ENCODE peak calls at places on chromosomes 16 and 17, in four cellular contexts. One of them, this sample, is unnamed.

GRCh38 chr17:50262001-50262794 is 12.1 kb upstream of the TMEM92 start:
- DNase-seq in heart left ventricle: no peak
- DNase-seq in endothelial cell of umbilical vein: no peak
- DNase-seq in AG09309: no peak
- DNase-seq in this sample: no peak

GRCh38 chr16:27238016-27238587 is 30.5 kb downstream of the NSMCE1 start:
- DNase-seq in heart left ventricle: peak
- DNase-seq in AG09309: no peak
- DNase-seq in endothelial cell of umbilical vein: peak
- DNase-seq in this sample: no peak

GRCh38 chr16:66478733-66479511 is 51.8 kb downstream of the BEAN1 start:
- DNase-seq in heart left ventricle: peak
- DNase-seq in AG09309: no peak
- DNase-seq in endothelial cell of umbilical vein: peak
- DNase-seq in this sample: no peak

GRCh38 chr17:82064433-82065192 is 991 bp downstream of the DUS1L start:
- DNase-seq in AG09309: no peak
- DNase-seq in endothelial cell of umbilical vein: no peak
- DNase-seq in heart left ventricle: no peak
- DNase-seq in this sample: no peak

GRCh38 chr16:67158637-67159600 is 790 bp downstream of the TRADD start:
- DNase-seq in endothelial cell of umbilical vein: no peak
- DNase-seq in AG09309: no peak
- DNase-seq in heart left ventricle: no peak
- DNase-seq in this sample: no peak

GRCh38 chr16:84884311-84885023 is 64.7 kb downstream of the CRISPLD2 start:
- DNase-seq in endothelial cell of umbilical vein: peak
- DNase-seq in heart left ventricle: no peak
- DNase-seq in AG09309: no peak
- DNase-seq in this sample: no peak

GRCh38 chr17:60827920-60828319 is 150.3 kb downstream of the BCAS3 start:
- DNase-seq in AG09309: peak
- DNase-seq in heart left ventricle: no peak
- DNase-seq in endothelial cell of umbilical vein: no peak
- DNase-seq in this sample: no peak

GRCh38 chr16:49473773-49474172 is 100.2 kb downstream of the C16orf78 start:
- DNase-seq in AG09309: no peak
- DNase-seq in endothelial cell of umbilical vein: no peak
- DNase-seq in heart left ventricle: no peak
- DNase-seq in this sample: no peak

GRCh38 chr16:78142784-78143183 is 43.3 kb downstream of the WWOX start:
- DNase-seq in heart left ventricle: no peak
- DNase-seq in AG09309: no peak
- DNase-seq in endothelial cell of umbilical vein: peak
- DNase-seq in this sample: no peak

GRCh38 chr17:64081802-64082799 is 47.8 kb downstream of the ERN1 start:
- DNase-seq in AG09309: peak
- DNase-seq in endothelial cell of umbilical vein: peak
- DNase-seq in heart left ventricle: no peak
- DNase-seq in this sample: peak

GRCh38 chr17:67218385-67218950 is 26.5 kb downstream of the HELZ start:
- DNase-seq in heart left ventricle: no peak
- DNase-seq in endothelial cell of umbilical vein: no peak
- DNase-seq in AG09309: no peak
- DNase-seq in this sample: peak

GRCh38 chr17:80260791-80261158 is at the start of gene RNF213:
- DNase-seq in heart left ventricle: peak
- DNase-seq in AG09309: no peak
- DNase-seq in endothelial cell of umbilical vein: peak
- DNase-seq in this sample: no peak

GRCh38 chr16:1311738-1312458 is 2.5 kb downstream of the UBE2I start:
- DNase-seq in AG09309: no peak
- DNase-seq in heart left ventricle: peak
- DNase-seq in endothelial cell of umbilical vein: no peak
- DNase-seq in this sample: no peak

GRCh38 chr16:29821663-29822115 is 1.4 kb downstream of the MVP start:
- DNase-seq in heart left ventricle: no peak
- DNase-seq in AG09309: no peak
- DNase-seq in endothelial cell of umbilical vein: peak
- DNase-seq in this sample: no peak

GRCh38 chr16:29825145-29826044 is 5.1 kb downstream of the MVP start:
- DNase-seq in endothelial cell of umbilical vein: peak
- DNase-seq in AG09309: no peak
- DNase-seq in heart left ventricle: peak
- DNase-seq in this sample: no peak

GRCh38 chr16:29820730-29821662 is 734 bp downstream of the MVP start:
- DNase-seq in AG09309: no peak
- DNase-seq in heart left ventricle: peak
- DNase-seq in endothelial cell of umbilical vein: no peak
- DNase-seq in this sample: no peak

GRCh38 chr16:29826342-29826695 is 6.1 kb downstream of the MVP start:
- DNase-seq in heart left ventricle: no peak
- DNase-seq in AG09309: no peak
- DNase-seq in endothelial cell of umbilical vein: no peak
- DNase-seq in this sample: no peak

GRCh38 chr16:29824589-29825144 is 4.4 kb downstream of the MVP start:
- DNase-seq in heart left ventricle: no peak
- DNase-seq in AG09309: no peak
- DNase-seq in endothelial cell of umbilical vein: peak
- DNase-seq in this sample: peak
- H3K4me3 ChIP-seq in heart left ventricle: peak
- H3K4me3 ChIP-seq in AG09309: peak
- H3K4me3 ChIP-seq in endothelial cell of umbilical vein: no peak
- H3K4me3 ChIP-seq in this sample: no peak

GRCh38 chr16:52257534-52257933 is 289.4 kb downstream of the TOX3 start:
- DNase-seq in endothelial cell of umbilical vein: no peak
- DNase-seq in heart left ventricle: no peak
- DNase-seq in AG09309: no peak
- DNase-seq in this sample: no peak
- TF ChIP-seq CTCF in endothelial cell of umbilical vein: no peak
- TF ChIP-seq CTCF in heart left ventricle: no peak
- TF ChIP-seq CTCF in AG09309: no peak
- TF ChIP-seq CTCF in this sample: no peak

GRCh38 chr16:56263711-56264608 is 72.7 kb downstream of the GNAO1 start:
- DNase-seq in endothelial cell of umbilical vein: no peak
- DNase-seq in AG09309: no peak
- DNase-seq in heart left ventricle: peak
- DNase-seq in this sample: no peak

GRCh38 chr16:56265184-56265583 is 73.9 kb downstream of the GNAO1 start:
- DNase-seq in endothelial cell of umbilical vein: no peak
- DNase-seq in heart left ventricle: no peak
- DNase-seq in AG09309: no peak
- DNase-seq in this sample: no peak

GRCh38 chr16:56262879-56263245 is 71.6 kb downstream of the GNAO1 start:
- DNase-seq in heart left ventricle: no peak
- DNase-seq in AG09309: no peak
- DNase-seq in endothelial cell of umbilical vein: no peak
- DNase-seq in this sample: no peak

GRCh38 chr16:56265746-56266145 is 74.5 kb downstream of the GNAO1 start:
- DNase-seq in endothelial cell of umbilical vein: no peak
- DNase-seq in AG09309: no peak
- DNase-seq in heart left ventricle: no peak
- DNase-seq in this sample: no peak

GRCh38 chr16:56264609-56264972 is 73.3 kb downstream of the GNAO1 start:
- DNase-seq in AG09309: no peak
- DNase-seq in heart left ventricle: no peak
- DNase-seq in endothelial cell of umbilical vein: no peak
- DNase-seq in this sample: no peak
- H3K4me3 ChIP-seq in AG09309: no peak
- H3K4me3 ChIP-seq in heart left ventricle: no peak
- H3K4me3 ChIP-seq in endothelial cell of umbilical vein: no peak
- H3K4me3 ChIP-seq in this sample: no peak

GRCh38 chr16:65061935-65062334 is 59.9 kb downstream of the CDH11 start:
- DNase-seq in AG09309: no peak
- DNase-seq in endothelial cell of umbilical vein: no peak
- DNase-seq in heart left ventricle: no peak
- DNase-seq in this sample: no peak
- TF ChIP-seq CTCF in AG09309: no peak
- TF ChIP-seq CTCF in endothelial cell of umbilical vein: no peak
- TF ChIP-seq CTCF in heart left ventricle: no peak
- TF ChIP-seq CTCF in this sample: no peak

DNA sequence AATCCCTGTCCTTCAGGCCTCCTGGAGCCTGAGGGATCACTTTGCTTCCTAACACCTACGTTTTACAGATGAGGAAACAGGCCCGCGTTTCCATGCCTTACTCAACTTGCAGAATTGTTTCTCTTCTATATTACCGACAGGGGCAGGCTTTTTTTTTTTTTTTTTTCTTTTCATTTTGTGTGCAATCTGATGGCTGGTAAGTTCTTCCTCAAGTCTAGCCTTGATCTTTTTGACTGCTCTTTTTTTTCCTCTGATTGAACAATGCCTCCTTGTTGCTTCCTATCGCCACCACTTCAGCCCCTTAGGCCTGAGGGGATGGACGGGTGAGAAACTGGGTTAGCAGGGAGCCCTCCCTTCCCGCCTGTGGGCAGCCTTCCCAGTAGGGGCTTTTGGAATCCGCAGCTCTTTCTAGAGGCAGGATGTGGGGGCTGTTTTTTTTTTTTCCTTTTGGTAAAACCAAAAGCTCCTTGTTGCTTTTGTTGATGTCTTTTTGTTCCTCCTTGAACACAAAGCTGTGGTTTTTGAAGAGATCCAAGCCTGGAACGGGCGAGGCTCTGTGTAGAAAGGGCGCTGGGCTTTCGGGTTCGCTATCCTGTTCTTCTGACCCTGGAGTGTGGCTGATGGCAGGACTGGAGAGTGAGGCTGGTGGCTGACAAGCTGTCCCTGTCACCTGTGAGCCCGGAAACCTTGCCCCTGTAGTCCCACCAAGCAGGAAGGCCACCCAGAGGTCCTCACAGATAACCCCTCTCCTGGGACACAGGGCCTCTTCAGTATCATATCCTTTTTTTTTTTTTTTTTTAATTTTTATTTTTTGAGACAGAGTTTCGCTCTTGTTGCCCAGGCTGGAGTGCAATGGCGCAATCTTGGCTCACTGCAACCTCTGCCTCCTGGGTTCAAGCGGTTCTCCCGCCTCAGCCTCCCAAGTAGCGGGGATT is 14.0 kb downstream of the LASP1 start:
- DNase-seq in heart left ventricle: no peak
- DNase-seq in endothelial cell of umbilical vein: no peak
- DNase-seq in AG09309: no peak
- DNase-seq in this sample: no peak
- H3K4me3 ChIP-seq in heart left ventricle: peak
- H3K4me3 ChIP-seq in endothelial cell of umbilical vein: no peak
- H3K4me3 ChIP-seq in AG09309: no peak
- H3K4me3 ChIP-seq in this sample: no peak

DNA sequence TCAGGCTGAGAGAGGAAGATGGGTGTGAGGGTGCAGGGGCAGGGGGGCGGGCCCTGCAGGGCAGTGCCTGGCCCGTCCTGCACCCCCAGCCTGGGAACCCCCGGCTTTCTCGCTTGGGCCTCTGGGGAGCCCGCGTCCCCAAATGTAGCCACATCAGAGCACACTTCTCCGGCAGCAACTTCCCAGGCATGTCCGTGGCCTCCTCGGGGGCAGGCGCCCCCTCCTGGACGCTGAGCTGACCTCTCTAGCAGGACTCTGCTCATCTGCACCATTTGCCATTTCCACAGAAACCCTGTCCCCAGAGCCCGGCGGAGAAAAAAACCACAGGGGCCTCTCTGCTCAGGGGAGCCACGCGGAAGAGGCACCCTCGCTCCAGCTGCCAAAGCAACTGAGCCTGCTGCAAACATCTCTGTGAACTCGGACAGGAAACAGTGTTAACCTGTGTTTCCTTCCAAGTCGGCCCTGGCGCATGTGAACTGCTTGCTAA is 63.4 kb downstream of the KLHDC4 start:
- DNase-seq in AG09309: no peak
- DNase-seq in heart left ventricle: no peak
- DNase-seq in endothelial cell of umbilical vein: peak
- DNase-seq in this sample: no peak
- TF ChIP-seq CTCF in AG09309: peak
- TF ChIP-seq CTCF in heart left ventricle: peak
- TF ChIP-seq CTCF in endothelial cell of umbilical vein: peak
- TF ChIP-seq CTCF in this sample: peak

DNA sequence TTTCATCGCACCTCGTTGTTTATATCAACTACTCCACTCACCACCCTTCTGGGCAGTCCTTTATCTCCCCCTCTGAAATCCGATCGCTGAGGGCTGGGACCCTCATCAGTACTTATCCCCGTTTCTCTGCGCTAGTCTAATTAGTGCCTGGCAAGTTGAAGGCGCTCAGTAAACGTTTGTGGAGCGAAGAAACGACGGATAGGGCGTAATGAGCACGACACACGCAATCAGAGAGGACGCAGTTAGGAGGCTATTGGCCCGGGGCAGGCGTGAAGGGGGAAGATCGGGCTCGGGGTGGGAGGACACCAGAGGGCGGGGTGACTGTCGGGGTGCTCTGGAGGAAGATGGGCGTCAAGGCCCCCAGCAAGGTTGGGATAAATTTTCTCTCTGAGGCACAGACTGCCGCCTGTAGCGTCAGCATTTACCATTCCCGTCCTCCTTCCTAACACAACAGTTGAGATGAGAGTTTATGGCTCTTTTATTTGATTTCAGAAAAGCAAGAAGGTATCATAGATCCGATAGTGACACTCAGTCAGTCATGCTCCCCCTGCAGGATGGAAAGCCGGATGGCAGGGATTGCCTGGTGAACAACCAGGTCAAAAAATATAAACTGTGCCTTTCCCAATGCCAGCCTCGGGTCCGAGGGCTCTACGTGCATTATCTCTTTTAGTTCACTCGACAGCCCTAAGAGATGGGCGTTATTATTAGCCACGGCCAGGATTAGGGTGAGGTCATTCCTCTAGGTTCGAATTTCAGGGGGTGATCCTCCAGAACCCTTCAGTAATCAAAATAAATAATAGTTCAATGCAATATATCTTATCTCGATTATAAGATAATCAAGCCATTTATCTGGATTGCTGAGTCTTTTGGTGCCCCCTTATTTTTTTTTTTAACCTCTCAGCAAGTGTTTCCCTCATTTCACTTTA is 9.5 kb upstream of the ARL4D start:
- DNase-seq in heart left ventricle: peak
- DNase-seq in AG09309: peak
- DNase-seq in endothelial cell of umbilical vein: peak
- DNase-seq in this sample: no peak
- H3K4me3 ChIP-seq in heart left ventricle: peak
- H3K4me3 ChIP-seq in AG09309: peak
- H3K4me3 ChIP-seq in endothelial cell of umbilical vein: peak
- H3K4me3 ChIP-seq in this sample: peak

GRCh38 chr17:4586043-4586442 is 1.7 kb downstream of the SMTNL2 start:
- DNase-seq in AG09309: no peak
- DNase-seq in heart left ventricle: no peak
- DNase-seq in endothelial cell of umbilical vein: no peak
- DNase-seq in this sample: no peak

GRCh38 chr17:4584125-4584834 is at the start of gene SMTNL2:
- DNase-seq in endothelial cell of umbilical vein: no peak
- DNase-seq in heart left ventricle: peak
- DNase-seq in AG09309: no peak
- DNase-seq in this sample: no peak

GRCh38 chr17:4583796-4584124 is 569 bp upstream of the SMTNL2 start:
- DNase-seq in AG09309: no peak
- DNase-seq in endothelial cell of umbilical vein: peak
- DNase-seq in heart left ventricle: no peak
- DNase-seq in this sample: no peak

GRCh38 chr17:4584835-4585187 is 482 bp downstream of the SMTNL2 start:
- DNase-seq in AG09309: no peak
- DNase-seq in heart left ventricle: no peak
- DNase-seq in endothelial cell of umbilical vein: no peak
- DNase-seq in this sample: no peak

GRCh38 chr17:4585203-4585939 is 1.0 kb downstream of the SMTNL2 start:
- DNase-seq in AG09309: no peak
- DNase-seq in heart left ventricle: no peak
- DNase-seq in endothelial cell of umbilical vein: no peak
- DNase-seq in this sample: no peak
- TF ChIP-seq CTCF in AG09309: no peak
- TF ChIP-seq CTCF in heart left ventricle: no peak
- TF ChIP-seq CTCF in endothelial cell of umbilical vein: no peak
- TF ChIP-seq CTCF in this sample: no peak

This sample was measured in kidney epithelial cell.